ENCODE peak calls at places on chromosomes 12 and 14, in six cellular contexts. T is colonic mucosa, R is pancreas, D is HCT116, E is kidney, Y is right lobe of liver. C is an unnamed sample.

GRCh38 chr12:108099085-108099484 is 30.0 kb upstream of the WSCD2 start:
- DNase-seq in T (no peak), R (no peak), D (no peak), E (no peak), Y (no peak), C (no peak)

GRCh38 chr12:120466560-120467315 is 2.8 kb downstream of the SRSF9 start:
- DNase-seq in T (peak; percentile 28), R (peak; percentile 41), D (peak; percentile 34), E (no peak), Y (peak; percentile 31), C (no peak)

GRCh38 chr12:64428956-64429355 is 23.0 kb upstream of the TBK1 start:
- DNase-seq in T (no peak), R (no peak), D (no peak), E (no peak), Y (no peak), C (no peak)

GRCh38 chr12:6620885-6621274 is 13.7 kb upstream of the CHD4 start:
- DNase-seq in T (no peak), R (no peak), D (no peak), E (no peak), Y (no peak), C (no peak)

GRCh38 chr12:27680638-27681037 is 15.6 kb upstream of the REP15 start:
- DNase-seq in T (no peak), R (no peak), D (no peak), E (no peak), Y (no peak), C (no peak)

GRCh38 chr14:34593740-34594375 is 36.1 kb downstream of the SNX6 start:
- DNase-seq in T (no peak), R (no peak), D (no peak), E (peak; percentile 27), Y (no peak), C (no peak)

GRCh38 chr12:48119078-48119833 is at the start of gene PFKM:
- DNase-seq in T (peak; percentile 92), R (peak; percentile 83), D (peak; percentile 87), E (peak; percentile 90), Y (peak; percentile 33), C (peak; percentile 80)

GRCh38 chr14:99132821-99133562 is 139.0 kb downstream of the BCL11B start:
- DNase-seq in T (no peak), R (no peak), D (no peak), E (peak; percentile 19), Y (no peak), C (no peak)

GRCh38 chr14:61429316-61429715 is 107.9 kb downstream of the PRKCH start:
- DNase-seq in T (no peak), R (no peak), D (no peak), E (no peak), Y (no peak), C (no peak)

GRCh38 chr12:45379261-45379660 is 163.4 kb downstream of the ANO6 start:
- DNase-seq in T (no peak), R (no peak), D (peak; percentile 3), E (no peak), Y (no peak), C (peak; percentile 66)

GRCh38 chr12:12466157-12466556 is 96.5 kb downstream of the DUSP16 start:
- DNase-seq in T (no peak), R (no peak), D (no peak), E (no peak), Y (no peak), C (no peak)

GRCh38 chr14:44412858-44413569 is 94.1 kb downstream of the FSCB start:
- DNase-seq in T (no peak), R (no peak), D (no peak), E (no peak), Y (no peak), C (no peak)

GRCh38 chr14:74579447-74580274 is 32.4 kb downstream of the LTBP2 start:
- DNase-seq in T (no peak), R (no peak), D (peak; percentile 62), E (no peak), Y (no peak), C (peak; percentile 90)

GRCh38 chr14:59897757-59898383 is 22.1 kb upstream of the LRRC9 start:
- DNase-seq in T (peak; percentile 26), R (no peak), D (peak; percentile 10), E (no peak), Y (no peak), C (no peak)

GRCh38 chr12:87866602-87867292 is 162.5 kb downstream of the C12orf50 start:
- DNase-seq in T (no peak), R (no peak), D (peak; percentile 12), E (no peak), Y (no peak), C (no peak)

GRCh38 chr14:51711505-51711904 is 59.8 kb downstream of the FRMD6 start:
- DNase-seq in T (no peak), R (no peak), D (no peak), E (no peak), Y (no peak), C (no peak)

GRCh38 chr12:55908726-55909512 is 18.8 kb downstream of the PYM1 start:
- DNase-seq in T (no peak), R (no peak), D (no peak), E (no peak), Y (no peak), C (no peak)

GRCh38 chr14:95537298-95538089 is 2.6 kb downstream of the GLRX5 start:
- DNase-seq in T (no peak), R (no peak), D (no peak), E (no peak), Y (no peak), C (no peak)

GRCh38 chr12:104650541-104650940 is 193.8 kb downstream of the CHST11 start:
- DNase-seq in T (no peak), R (no peak), D (no peak), E (no peak), Y (no peak), C (no peak)

GRCh38 chr12:85711735-85712390 is 124.3 kb downstream of the RASSF9 start:
- DNase-seq in T (peak; percentile 20), R (no peak), D (no peak), E (peak; percentile 41), Y (no peak), C (no peak)

GRCh38 chr12:112820796-112821195 is 29.2 kb downstream of the RPH3A start:
- DNase-seq in T (no peak), R (no peak), D (no peak), E (no peak), Y (no peak), C (no peak)

GRCh38 chr12:88946377-88946997 is 366.2 kb upstream of the KITLG start:
- DNase-seq in T (no peak), R (no peak), D (peak; percentile 64), E (no peak), Y (no peak), C (no peak)

DNA sequence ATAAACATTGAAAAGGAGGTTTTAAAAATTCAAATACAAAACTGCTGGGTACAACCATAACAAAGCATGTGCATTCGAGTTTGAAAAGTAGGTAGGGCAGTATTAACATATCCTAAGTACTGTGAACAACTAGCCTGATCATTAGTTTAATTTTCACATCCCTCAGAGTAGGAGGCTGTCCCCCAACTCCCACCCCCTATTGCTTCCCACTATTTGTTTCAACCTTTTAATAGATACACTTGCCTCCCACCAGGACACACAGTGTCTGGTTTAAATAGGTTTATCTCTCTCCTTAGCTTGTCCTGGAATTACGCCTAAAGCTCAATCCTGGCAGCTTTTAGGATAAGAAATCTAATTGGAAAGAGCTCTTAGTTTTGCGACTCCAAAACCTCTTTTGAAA is 2.1 kb downstream of the TAOK3 start:
- DNase-seq in T (no peak), R (no peak), D (no peak), E (no peak), Y (no peak), C (no peak)
- H3K4me1 ChIP-seq in T (no peaks in the 10 kb centered on the region), R (peaks cover 9% of the 10 kb centered on the region), D (peaks cover 22% of the 10 kb centered on the region), E (peaks cover 9% of the 10 kb centered on the region), Y (no peaks in the 10 kb centered on the region), C (peaks cover 16% of the 10 kb centered on the region)

GRCh38 chr12:51954465-51955361 is 3.2 kb downstream of the ACVR1B start:
- DNase-seq in T (peak; percentile 73), R (peak; percentile 39), D (no peak), E (no peak), Y (no peak), C (no peak)
- H3K27ac ChIP-seq in T (peak overlapping the region; percentile 88), R (peak overlapping the region; percentile 98), D (no peak overlapping the region), E (peak overlapping the region; percentile 94), Y (peak overlapping the region; percentile 37), C (peak overlapping the region; percentile 6)

DNA sequence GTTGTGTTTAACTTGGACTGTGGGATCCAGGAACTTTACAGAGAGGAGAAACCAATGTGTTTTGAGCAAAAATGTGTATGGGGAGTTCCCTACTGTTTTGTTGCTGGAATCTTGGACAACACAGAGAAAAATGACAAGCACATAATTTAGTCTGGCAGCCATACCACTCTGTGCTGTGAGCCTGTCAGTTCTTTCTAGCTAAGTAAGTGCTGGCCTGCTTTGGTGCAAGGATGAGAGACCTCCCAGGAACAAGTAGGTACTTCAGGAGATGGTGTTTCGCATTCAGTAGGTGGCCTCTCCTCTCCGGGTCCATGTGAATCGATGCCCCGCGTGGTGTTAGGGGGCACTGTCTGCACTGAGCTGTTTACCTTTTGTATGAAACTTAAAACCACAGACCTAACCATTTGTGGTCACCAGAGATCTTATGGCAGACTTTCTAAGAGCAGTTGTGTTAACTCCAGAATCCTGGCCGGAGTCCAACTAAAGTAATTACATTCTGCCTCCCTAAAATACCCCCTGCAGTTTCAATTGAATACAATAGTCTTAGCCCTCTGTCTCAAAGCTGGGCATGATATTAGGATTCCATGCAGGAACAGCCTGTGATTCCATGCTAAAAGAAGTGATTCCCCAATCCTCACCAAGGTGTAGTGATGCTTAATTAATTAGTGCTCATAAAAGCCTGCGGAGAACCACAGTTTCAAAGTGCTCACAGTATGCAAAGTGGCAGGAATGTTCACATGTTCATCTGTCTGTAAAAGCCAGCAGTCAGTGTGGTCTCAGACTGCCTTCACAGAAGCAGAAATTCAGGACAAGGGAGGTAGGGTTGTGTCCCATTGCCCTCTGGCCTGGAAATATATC is 64.2 kb downstream of the LLPH start:
- DNase-seq in T (no peak), R (no peak), D (no peak), E (no peak), Y (no peak), C (no peak)
- TF ChIP-seq CTCF in T (no peak), R (no peak), D (no peak), E (no peak), Y (no peak), C (no peak)

GRCh38 chr12:95484524-95484923 is 10.6 kb downstream of the METAP2 start:
- DNase-seq in T (no peak), R (no peak), D (no peak), E (no peak), Y (no peak), C (no peak)

GRCh38 chr12:95481888-95482287 is 7.9 kb downstream of the METAP2 start:
- DNase-seq in T (no peak), R (no peak), D (no peak), E (no peak), Y (no peak), C (no peak)

GRCh38 chr12:95480230-95480629 is 6.3 kb downstream of the METAP2 start:
- DNase-seq in T (no peak), R (no peak), D (no peak), E (no peak), Y (no peak), C (no peak)

GRCh38 chr12:95487024-95487423 is 13.1 kb downstream of the METAP2 start:
- DNase-seq in T (no peak), R (no peak), D (no peak), E (no peak), Y (no peak), C (no peak)

DNA sequence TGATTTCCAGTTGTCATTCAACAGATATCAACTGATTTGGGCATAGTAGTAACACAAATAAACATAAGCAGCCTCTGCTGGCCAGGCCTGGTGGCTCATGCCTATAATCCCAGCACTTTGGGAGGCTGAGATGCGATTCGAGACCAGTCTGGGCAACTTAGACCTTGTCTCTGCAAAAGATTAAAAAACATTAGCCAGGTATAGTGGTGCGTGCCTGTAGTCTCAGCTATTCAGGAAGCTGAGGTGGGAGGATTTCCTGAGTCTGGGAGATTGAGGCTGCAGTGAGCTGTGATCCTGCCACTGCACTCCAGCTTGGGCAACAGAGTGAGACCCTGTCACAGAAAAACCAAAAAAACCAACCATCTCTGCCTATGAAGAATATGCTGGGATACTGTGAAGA is 7.1 kb downstream of the METAP2 start:
- DNase-seq in T (no peak), R (no peak), D (no peak), E (no peak), Y (no peak), C (no peak)
- H3K4me1 ChIP-seq in T (no peaks in the 10 kb centered on the region), R (peaks cover 17% of the 10 kb centered on the region), D (no peaks in the 10 kb centered on the region), E (no peaks in the 10 kb centered on the region), Y (no peaks in the 10 kb centered on the region), C (peaks cover 5% of the 10 kb centered on the region)

C was measured in RWPE2.